ENCODE peak calls at places on chromosomes 1 and 21, in ten cellular contexts. J is NCI-H1694 treated with DMSO at 0.1 percent for 48 hours; S is CD8-positive, alpha-beta T cell; Z is HS-27A; K is mucosa of descending colon; F is GM20000; Q is mesendoderm; N is GM12892; O is AG08396; G is CD4-positive, alpha-beta T cell. Y is an unnamed sample.

GRCh38 chr1:29646161-29646775 is 409.9 kb downstream of the PTPRU start:
- DNase-seq in G (no peak), K (no peak), S (no peak), Q (no peak), N (no peak), Z (no peak), J (no peak), F (no peak), O (no peak), Y (no peak)

GRCh38 chr1:232822524-232822923 is 17.3 kb downstream of the MAP10 start:
- DNase-seq in F (no peak), G (no peak), Q (no peak), O (no peak), Z (no peak), N (no peak), S (no peak), K (no peak), J (no peak), Y (no peak)

GRCh38 chr21:45258476-45258875 is 29.2 kb downstream of the POFUT2 start:
- DNase-seq in N (no peak), F (no peak), G (no peak), J (no peak), Z (no peak), O (no peak), S (no peak), Q (no peak), K (no peak), Y (no peak)

GRCh38 chr1:6779089-6779805 is 6.0 kb upstream of the CAMTA1 start:
- DNase-seq in S (no peak), J (no peak), Z (no peak), O (no peak), G (no peak), F (peak), Q (no peak), K (no peak), N (no peak), Y (no peak)

GRCh38 chr1:150065184-150065871 is 2.2 kb upstream of the VPS45 start:
- DNase-seq in J (no peak), Z (no peak), F (no peak), N (no peak), S (no peak), G (no peak), K (no peak), Q (no peak), O (peak), Y (peak)

GRCh38 chr1:3785458-3786157 is 10.7 kb downstream of the LRRC47 start:
- DNase-seq in S (no peak), G (no peak), K (peak), Z (no peak), O (no peak), F (peak), J (peak), N (no peak), Q (peak), Y (no peak)

GRCh38 chr1:1357871-1358432 is 403 bp downstream of the MXRA8 start:
- DNase-seq in O (no peak), J (no peak), F (no peak), K (peak), Q (no peak), G (no peak), Z (no peak), S (no peak), N (no peak), Y (peak)

GRCh38 chr21:20968391-20968790 is 29.8 kb upstream of the NCAM2 start:
- DNase-seq in G (no peak), S (no peak), N (no peak), J (no peak), F (no peak), Q (peak), Z (no peak), K (no peak), O (no peak), Y (no peak)

GRCh38 chr1:44817771-44818495 is 9.6 kb downstream of the BTBD19 start:
- DNase-seq in Z (no peak), O (no peak), J (no peak), K (no peak), G (no peak), F (no peak), S (no peak), Q (no peak), N (no peak), Y (no peak)

GRCh38 chr1:151134991-151135390 is 11.4 kb downstream of the SEMA6C start:
- DNase-seq in J (no peak), Z (no peak), O (no peak), S (no peak), K (no peak), F (no peak), N (no peak), G (no peak), Q (no peak), Y (no peak)

GRCh38 chr1:78081980-78082860 is 36.5 kb downstream of the GIPC2 start:
- DNase-seq in S (no peak), G (no peak), N (no peak), O (no peak), Q (no peak), Z (no peak), J (no peak), F (no peak), K (no peak), Y (no peak)

GRCh38 chr1:40818264-40818961 is 34.8 kb downstream of the KCNQ4 start:
- DNase-seq in F (peak), J (no peak), K (peak), Q (peak), N (peak), G (peak), Z (no peak), O (no peak), S (peak), Y (peak)

GRCh38 chr1:214335567-214335966 is 54.6 kb downstream of the SMYD2 start:
- DNase-seq in K (no peak), Z (no peak), S (no peak), J (no peak), G (no peak), F (no peak), N (no peak), Q (no peak), O (no peak), Y (no peak)

GRCh38 chr1:231481289-231481688 is 47.2 kb upstream of the TSNAX start:
- DNase-seq in F (no peak), J (no peak), Q (no peak), K (no peak), O (no peak), Z (no peak), S (no peak), G (no peak), N (no peak), Y (no peak)

GRCh38 chr1:155944396-155944728 is 2.9 kb downstream of the RXFP4 start:
- DNase-seq in N (no peak), K (no peak), F (no peak), S (no peak), O (no peak), G (no peak), Q (no peak), J (no peak), Z (no peak), Y (no peak)

GRCh38 chr1:171257207-171258052 is 9.1 kb downstream of the FMO1 start:
- DNase-seq in F (no peak), N (no peak), S (no peak), G (no peak), Q (no peak), K (peak), Z (no peak), J (no peak), O (no peak), Y (peak)

GRCh38 chr1:218081358-218081757 is 203.7 kb upstream of the RRP15 start:
- DNase-seq in J (no peak), N (no peak), F (no peak), G (no peak), O (no peak), Z (no peak), S (no peak), K (no peak), Q (no peak), Y (no peak)

GRCh38 chr1:216416488-216416887 is 6.8 kb downstream of the USH2A start:
- DNase-seq in K (no peak), S (no peak), Q (no peak), Z (no peak), J (no peak), G (no peak), N (no peak), F (no peak), O (no peak), Y (no peak)

GRCh38 chr1:118200836-118201235 is 15.8 kb upstream of the SPAG17 start:
- DNase-seq in Q (no peak), J (no peak), F (no peak), Z (no peak), G (no peak), K (no peak), S (no peak), O (no peak), N (no peak), Y (no peak)

GRCh38 chr1:203187306-203188264 is 1.1 kb upstream of the CHI3L1 start:
- DNase-seq in J (no peak), K (no peak), O (no peak), F (no peak), S (no peak), Z (no peak), N (no peak), Q (no peak), G (no peak), Y (no peak)

GRCh38 chr1:15153842-15154479 is 414 bp downstream of the TMEM51 start:
- DNase-seq in Z (peak), J (peak), G (no peak), K (peak), N (peak), F (peak), Q (peak), O (peak), S (no peak), Y (peak)

GRCh38 chr1:12616709-12617373 is 1.2 kb downstream of the DHRS3 start:
- DNase-seq in Q (no peak), N (no peak), G (peak), O (no peak), K (peak), J (no peak), F (no peak), S (no peak), Z (no peak), Y (peak)

GRCh38 chr1:99681583-99681982 is 35.7 kb downstream of the PALMD start:
- DNase-seq in K (no peak), Z (no peak), S (no peak), Q (no peak), N (no peak), F (no peak), O (no peak), J (no peak), G (no peak), Y (peak)